ENCODE peak calls at places on chromosomes 6 and 20, in six cellular contexts. D, P, E, A, W and F are unnamed samples.

GRCh38 chr20:7926767-7927166 is 13.5 kb downstream of the HAO1 start:
- DNase-seq in A (no peak), D (peak), W (peak), E (no peak), P (peak), F (peak)

GRCh38 chr6:162442675-162443074 is 284.9 kb downstream of the PRKN start:
- DNase-seq in W (no peak), E (no peak), P (no peak), A (no peak), D (peak), F (peak)

GRCh38 chr6:150412221-150412620 is 43.4 kb downstream of the IYD start:
- DNase-seq in P (no peak), W (no peak), E (no peak), A (no peak), D (peak), F (no peak)

GRCh38 chr20:46264391-46265266 is 43.7 kb downstream of the CDH22 start:
- DNase-seq in E (no peak), D (no peak), P (no peak), A (no peak), W (no peak), F (no peak)

GRCh38 chr6:44739163-44739562 is 351.7 kb downstream of the CDC5L start:
- DNase-seq in E (no peak), D (peak), W (no peak), A (no peak), P (no peak), F (no peak)

GRCh38 chr6:26431258-26432162 is 8.8 kb upstream of the BTN3A3 start:
- DNase-seq in D (no peak), E (no peak), P (peak), W (no peak), A (no peak), F (peak)

GRCh38 chr6:111764238-111765182 is 108.7 kb downstream of the FYN start:
- DNase-seq in A (peak), W (no peak), D (peak), P (no peak), E (no peak), F (no peak)

GRCh38 chr6:105178110-105178509 is 1.7 kb downstream of the POPDC3 start:
- DNase-seq in D (peak), W (peak), E (no peak), A (no peak), P (peak), F (peak)

GRCh38 chr6:17863971-17864754 is 123.3 kb downstream of the KIF13A start:
- DNase-seq in D (peak), P (peak), A (peak), E (no peak), W (no peak), F (peak)

GRCh38 chr6:53701333-53702073 is 35.9 kb upstream of the KLHL31 start:
- DNase-seq in A (no peak), E (no peak), D (no peak), P (no peak), W (no peak), F (no peak)

GRCh38 chr6:104884867-104885517 is 25.3 kb upstream of the HACE1 start:
- DNase-seq in W (no peak), D (peak), A (no peak), P (no peak), E (no peak), F (no peak)

GRCh38 chr20:57811373-57812020 is 101.7 kb upstream of the PMEPA1 start:
- DNase-seq in E (no peak), W (no peak), A (no peak), P (no peak), D (no peak), F (no peak)

GRCh38 chr20:46827718-46828458 is 66.8 kb upstream of the EYA2 start:
- DNase-seq in E (no peak), A (no peak), P (no peak), W (no peak), D (peak), F (no peak)

GRCh38 chr6:25655746-25656145 is 3.7 kb downstream of the SCGN start:
- DNase-seq in E (no peak), A (no peak), W (no peak), D (no peak), P (no peak), F (peak)

GRCh38 chr6:114194362-114195343 is 148.2 kb downstream of the HS3ST5 start:
- DNase-seq in W (peak), P (peak), E (no peak), A (no peak), D (peak), F (peak)

GRCh38 chr20:325889-326644 is 715 bp downstream of the SOX12 start:
- DNase-seq in W (no peak), A (peak), D (peak), P (peak), E (peak), F (peak)
- TF ChIP-seq CTCF in W (no peak), A (no peak), D (no peak), P (no peak), E (no peak), F (no peak)

DNA sequence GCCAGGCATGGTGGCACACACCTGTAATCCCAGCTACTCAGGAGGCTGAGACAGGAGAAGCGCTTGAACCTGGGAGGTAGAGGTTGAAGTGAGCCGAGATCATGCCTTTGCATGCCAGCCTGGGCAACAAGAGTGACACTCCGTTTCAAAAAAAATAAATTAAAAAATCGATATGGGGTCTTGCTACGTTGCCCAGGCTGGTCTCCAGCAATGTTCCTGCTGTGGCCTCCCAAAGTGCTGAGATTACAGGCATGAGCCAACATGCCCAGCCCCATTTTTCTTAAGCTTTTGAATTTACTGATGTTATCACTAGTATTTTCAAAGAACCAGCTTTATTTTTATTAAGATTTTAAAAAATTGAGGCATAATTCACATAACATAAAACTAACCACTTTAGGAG is 23.6 kb downstream of the POLR1C start:
- DNase-seq in A (no peak), E (no peak), P (no peak), D (no peak), W (no peak), F (no peak)
- TF ChIP-seq CTCF in A (no peak), E (no peak), P (no peak), D (no peak), W (no peak), F (no peak)

DNA sequence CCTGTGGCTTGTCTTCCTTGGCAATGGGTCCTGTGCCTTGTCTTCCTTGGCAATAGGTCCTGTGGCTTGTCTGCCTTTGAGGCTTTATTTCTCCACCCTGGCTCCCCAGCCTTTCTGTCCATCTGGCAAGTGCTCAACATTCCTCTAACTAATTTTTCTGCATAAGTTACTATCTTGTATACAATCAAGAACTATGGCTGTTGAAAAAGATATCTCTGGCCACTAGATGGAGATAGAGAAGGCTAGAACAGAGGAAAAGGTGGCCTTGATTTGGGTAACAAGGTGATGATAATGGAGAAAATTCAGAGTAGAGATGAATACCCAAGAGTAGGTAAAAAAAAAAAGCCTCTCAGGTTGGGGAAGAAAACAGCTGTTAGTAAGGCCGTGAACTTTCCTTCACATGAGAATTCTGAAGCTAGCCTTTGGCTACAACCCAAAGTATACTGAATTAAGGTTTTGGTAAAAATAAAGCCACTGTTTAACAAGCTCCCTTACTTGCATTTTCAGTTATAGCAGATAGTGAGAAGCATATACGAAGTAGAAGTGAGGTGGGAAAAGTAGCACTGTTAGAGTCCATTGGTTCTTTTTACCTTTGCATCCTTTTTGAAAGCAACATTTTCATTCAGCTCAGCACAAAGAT is 505.0 kb downstream of the DOK5 start:
- DNase-seq in D (peak), P (no peak), W (no peak), E (no peak), A (no peak), F (no peak)
- TF ChIP-seq CTCF in D (no peak), P (no peak), W (no peak), E (peak), A (peak), F (peak)

GRCh38 chr6:56657364-56657763 is 14.7 kb upstream of the DST start:
- DNase-seq in E (no peak), A (no peak), W (no peak), D (no peak), P (no peak), F (no peak)
- TF ChIP-seq CTCF in E (no peak), A (no peak), W (no peak), D (no peak), P (no peak), F (no peak)

DNA sequence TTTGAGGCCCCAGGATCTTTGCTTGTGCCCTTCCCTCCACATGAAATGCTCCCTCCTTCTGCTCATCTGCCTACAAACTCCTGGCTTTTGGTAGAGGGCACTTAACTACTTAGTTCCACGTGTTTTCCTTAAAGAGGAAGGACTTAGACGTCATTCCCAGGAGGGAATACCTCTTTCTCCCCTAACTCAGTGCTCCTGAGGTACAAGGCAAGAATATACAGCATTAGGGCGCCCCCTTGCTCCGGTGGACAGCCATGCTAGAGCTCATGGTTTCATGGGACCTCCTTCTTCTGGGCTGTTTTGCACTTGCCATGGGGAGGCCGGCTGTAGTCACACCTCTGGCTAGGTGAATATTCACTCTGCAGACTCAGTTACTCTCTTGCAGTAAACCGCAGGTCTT is 93.8 kb upstream of the LY86 start:
- DNase-seq in W (no peak), D (no peak), A (no peak), E (peak), P (no peak), F (peak)
- TF ChIP-seq CTCF in W (no peak), D (no peak), A (no peak), E (peak), P (no peak), F (peak)

GRCh38 chr20:55584307-55584706 is 421.0 kb downstream of the CBLN4 start:
- DNase-seq in A (no peak), P (no peak), D (no peak), W (no peak), E (no peak), F (no peak)
- TF ChIP-seq CTCF in A (no peak), P (no peak), D (no peak), W (no peak), E (no peak), F (no peak)

GRCh38 chr6:558089-558488 is 98.8 kb downstream of the HUS1B start:
- DNase-seq in E (no peak), W (no peak), D (no peak), P (peak), A (no peak), F (no peak)
- TF ChIP-seq CTCF in E (no peak), W (no peak), D (peak), P (peak), A (no peak), F (no peak)

DNA sequence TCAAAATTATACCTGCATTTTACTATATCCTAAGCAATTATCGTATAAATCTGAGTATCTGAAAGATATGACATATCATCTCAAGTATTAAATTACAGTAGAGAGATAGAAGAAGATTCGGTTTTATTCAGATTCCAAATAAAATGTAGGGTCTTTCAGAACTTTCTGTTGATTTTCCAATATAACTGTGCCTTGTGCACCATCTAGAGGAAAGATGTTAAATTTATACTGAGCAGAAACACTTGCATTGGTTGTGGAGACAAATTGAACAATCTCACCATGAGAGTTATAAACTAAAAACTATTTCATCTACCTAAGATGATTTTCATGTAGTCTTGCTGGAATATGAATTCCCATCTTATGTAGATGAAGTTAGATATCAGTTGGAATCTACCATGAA is 26.8 kb upstream of the HSF2 start:
- DNase-seq in E (no peak), D (no peak), A (no peak), P (peak), W (no peak), F (no peak)
- TF ChIP-seq CTCF in E (no peak), D (peak), A (no peak), P (peak), W (no peak), F (peak)

DNA sequence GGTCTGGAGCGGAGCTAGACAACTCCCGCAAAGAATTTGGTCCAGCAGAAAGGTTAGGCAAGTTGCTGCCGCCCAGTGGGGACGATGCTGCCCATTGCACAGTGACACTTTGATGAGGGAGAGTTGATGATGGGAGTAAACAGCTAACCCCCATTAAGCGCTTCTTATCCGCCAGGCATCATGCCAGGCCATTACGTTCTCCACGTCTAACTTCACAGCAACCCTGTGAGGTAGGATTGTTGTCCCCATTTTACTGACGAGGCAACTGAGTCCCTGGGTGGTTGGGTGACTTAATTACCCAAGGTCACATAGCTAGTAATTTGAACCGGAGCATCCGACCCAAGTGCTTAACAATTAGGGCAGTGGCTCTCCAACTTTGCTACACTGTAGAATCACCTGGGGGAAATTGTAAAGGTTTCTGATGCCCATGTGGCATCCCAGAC is 731 bp downstream of the RALGAPB start:
- DNase-seq in W (no peak), D (peak), A (no peak), P (peak), E (no peak), F (no peak)
- TF ChIP-seq CTCF in W (peak), D (peak), A (no peak), P (peak), E (no peak), F (no peak)

GRCh38 chr6:15324427-15324985 is 78.6 kb downstream of the JARID2 start:
- DNase-seq in D (no peak), P (no peak), A (no peak), E (no peak), W (no peak), F (no peak)

GRCh38 chr6:15325540-15325955 is 79.7 kb downstream of the JARID2 start:
- DNase-seq in D (no peak), W (no peak), A (no peak), E (no peak), P (no peak), F (no peak)

GRCh38 chr6:15329154-15329781 is 83.4 kb downstream of the JARID2 start:
- DNase-seq in D (peak), P (peak), E (no peak), W (peak), A (no peak), F (peak)

GRCh38 chr6:15326072-15326614 is 80.3 kb downstream of the JARID2 start:
- DNase-seq in D (no peak), E (no peak), P (no peak), W (no peak), A (no peak), F (no peak)

GRCh38 chr6:15327271-15327670 is 81.4 kb downstream of the JARID2 start:
- DNase-seq in D (peak), E (no peak), A (no peak), P (peak), W (no peak), F (no peak)
- TF ChIP-seq CTCF in D (peak), E (no peak), A (no peak), P (peak), W (no peak), F (no peak)